ENCODE peak calls at places on chromosome 18, in eight cellular contexts. One of them, this sample, is unnamed.

GRCh38 chr18:24490545-24490944 is 30.1 kb downstream of the HRH4 start:
- DNase-seq in ELR: peak; percentile 3
- DNase-seq in activated T-helper 9 cell treated with anti-CD3 and anti-CD28 coated beads, Interleukin-2, amount 50 U/mL, for 16 hours: no peak
- DNase-seq in CD8-positive, alpha-beta T cell: no peak
- DNase-seq in 8988T: no peak
- DNase-seq in AG10803: peak; percentile 81
- DNase-seq in NCI-H1092: no peak
- DNase-seq in left lung: no peak
- DNase-seq in this sample: peak; percentile 18

GRCh38 chr18:33116376-33116775 is 324.1 kb downstream of the CCDC178 start:
- DNase-seq in ELR: no peak
- DNase-seq in activated T-helper 9 cell treated with anti-CD3 and anti-CD28 coated beads, Interleukin-2, amount 50 U/mL, for 16 hours: no peak
- DNase-seq in CD8-positive, alpha-beta T cell: no peak
- DNase-seq in 8988T: no peak
- DNase-seq in AG10803: no peak
- DNase-seq in NCI-H1092: peak; percentile 25
- DNase-seq in left lung: no peak
- DNase-seq in this sample: peak; percentile 24

GRCh38 chr18:74286106-74286856 is 5.5 kb downstream of the CYB5A start:
- DNase-seq in ELR: peak; percentile 12
- DNase-seq in activated T-helper 9 cell treated with anti-CD3 and anti-CD28 coated beads, Interleukin-2, amount 50 U/mL, for 16 hours: no peak
- DNase-seq in CD8-positive, alpha-beta T cell: no peak
- DNase-seq in 8988T: no peak
- DNase-seq in AG10803: peak; percentile 43
- DNase-seq in NCI-H1092: no peak
- DNase-seq in left lung: no peak
- DNase-seq in this sample: no peak

GRCh38 chr18:4734903-4735302 is 279.8 kb upstream of the DLGAP1 start:
- DNase-seq in ELR: no peak
- DNase-seq in activated T-helper 9 cell treated with anti-CD3 and anti-CD28 coated beads, Interleukin-2, amount 50 U/mL, for 16 hours: no peak
- DNase-seq in CD8-positive, alpha-beta T cell: no peak
- DNase-seq in 8988T: no peak
- DNase-seq in AG10803: no peak
- DNase-seq in NCI-H1092: no peak
- DNase-seq in left lung: no peak
- DNase-seq in this sample: no peak

GRCh38 chr18:26635466-26635865 is 87.1 kb upstream of the KCTD1 start:
- DNase-seq in ELR: no peak
- DNase-seq in activated T-helper 9 cell treated with anti-CD3 and anti-CD28 coated beads, Interleukin-2, amount 50 U/mL, for 16 hours: no peak
- DNase-seq in CD8-positive, alpha-beta T cell: no peak
- DNase-seq in 8988T: no peak
- DNase-seq in AG10803: no peak
- DNase-seq in NCI-H1092: no peak
- DNase-seq in left lung: no peak
- DNase-seq in this sample: no peak

GRCh38 chr18:79933765-79934164 is 17.7 kb downstream of the SLC66A2 start:
- DNase-seq in ELR: peak; percentile 76
- DNase-seq in activated T-helper 9 cell treated with anti-CD3 and anti-CD28 coated beads, Interleukin-2, amount 50 U/mL, for 16 hours: no peak
- DNase-seq in CD8-positive, alpha-beta T cell: no peak
- DNase-seq in 8988T: no peak
- DNase-seq in AG10803: peak; percentile 72
- DNase-seq in NCI-H1092: no peak
- DNase-seq in left lung: no peak
- DNase-seq in this sample: no peak

GRCh38 chr18:44685296-44685695 is 4.6 kb downstream of the SETBP1 start:
- DNase-seq in ELR: no peak
- DNase-seq in activated T-helper 9 cell treated with anti-CD3 and anti-CD28 coated beads, Interleukin-2, amount 50 U/mL, for 16 hours: no peak
- DNase-seq in CD8-positive, alpha-beta T cell: no peak
- DNase-seq in 8988T: no peak
- DNase-seq in AG10803: no peak
- DNase-seq in NCI-H1092: no peak
- DNase-seq in left lung: no peak
- DNase-seq in this sample: no peak

GRCh38 chr18:7585272-7585670 is 18.2 kb downstream of the PTPRM start:
- DNase-seq in ELR: no peak
- DNase-seq in activated T-helper 9 cell treated with anti-CD3 and anti-CD28 coated beads, Interleukin-2, amount 50 U/mL, for 16 hours: no peak
- DNase-seq in CD8-positive, alpha-beta T cell: no peak
- DNase-seq in 8988T: no peak
- DNase-seq in AG10803: peak; percentile 90
- DNase-seq in NCI-H1092: no peak
- DNase-seq in left lung: no peak
- DNase-seq in this sample: no peak

GRCh38 chr18:74976331-74976909 is 232.5 kb downstream of the PTGR3 start:
- DNase-seq in ELR: no peak
- DNase-seq in activated T-helper 9 cell treated with anti-CD3 and anti-CD28 coated beads, Interleukin-2, amount 50 U/mL, for 16 hours: no peak
- DNase-seq in CD8-positive, alpha-beta T cell: no peak
- DNase-seq in 8988T: no peak
- DNase-seq in AG10803: no peak
- DNase-seq in NCI-H1092: peak; percentile 98
- DNase-seq in left lung: no peak
- DNase-seq in this sample: peak; percentile 43

GRCh38 chr18:9814431-9814830 is 71.3 kb upstream of the TXNDC2 start:
- DNase-seq in ELR: peak; percentile 75
- DNase-seq in activated T-helper 9 cell treated with anti-CD3 and anti-CD28 coated beads, Interleukin-2, amount 50 U/mL, for 16 hours: no peak
- DNase-seq in CD8-positive, alpha-beta T cell: no peak
- DNase-seq in 8988T: no peak
- DNase-seq in AG10803: peak; percentile 85
- DNase-seq in NCI-H1092: no peak
- DNase-seq in left lung: no peak
- DNase-seq in this sample: no peak

GRCh38 chr18:79344208-79344581 is 51.5 kb upstream of the NFATC1 start:
- DNase-seq in ELR: no peak
- DNase-seq in activated T-helper 9 cell treated with anti-CD3 and anti-CD28 coated beads, Interleukin-2, amount 50 U/mL, for 16 hours: no peak
- DNase-seq in CD8-positive, alpha-beta T cell: no peak
- DNase-seq in 8988T: no peak
- DNase-seq in AG10803: no peak
- DNase-seq in NCI-H1092: no peak
- DNase-seq in left lung: no peak
- DNase-seq in this sample: no peak

GRCh38 chr18:10661333-10661732 is 135.5 kb downstream of the NAPG start:
- DNase-seq in ELR: peak; percentile 26
- DNase-seq in activated T-helper 9 cell treated with anti-CD3 and anti-CD28 coated beads, Interleukin-2, amount 50 U/mL, for 16 hours: no peak
- DNase-seq in CD8-positive, alpha-beta T cell: no peak
- DNase-seq in 8988T: no peak
- DNase-seq in AG10803: peak; percentile 8
- DNase-seq in NCI-H1092: no peak
- DNase-seq in left lung: no peak
- DNase-seq in this sample: no peak

This sample was measured in left kidney.